ENCODE peak calls at places on chromosomes 2 and 18, in five cellular contexts. S, J, A, Q and D are unnamed samples.
A peak's percentile ranks its signal among the peaks of the same experiment; 100 is the strongest.

GRCh38 chr2:182324665-182325064 is 102.2 kb downstream of the PDE1A start:
- DNase-seq in A (no peak), Q (peak; percentile 53), J (peak; percentile 15), S (peak; percentile 42), D (peak; percentile 32)

GRCh38 chr2:11744631-11745394 is 1.6 kb upstream of the LPIN1 start:
- DNase-seq in S (peak; percentile 65), Q (peak; percentile 52), A (no peak), J (peak; percentile 72), D (peak; percentile 60)

GRCh38 chr2:168075446-168075845 is 171.9 kb downstream of the STK39 start:
- DNase-seq in Q (no peak), S (peak; percentile 24), A (no peak), J (peak; percentile 74), D (no peak)

GRCh38 chr2:129396980-129397599 is 582.4 kb upstream of the RAB6C start:
- DNase-seq in J (peak; percentile 1), A (no peak), Q (peak; percentile 53), S (peak; percentile 11), D (no peak)

GRCh38 chr2:241774419-241775222 is 2.0 kb upstream of the GAL3ST2 start:
- DNase-seq in A (peak; percentile 4), Q (peak; percentile 60), S (peak; percentile 77), J (peak; percentile 86), D (peak; percentile 66)

GRCh38 chr2:15595342-15595905 is 3.8 kb downstream of the DDX1 start:
- DNase-seq in J (no peak), S (no peak), Q (no peak), A (no peak), D (no peak)

GRCh38 chr18:27996792-27997191 is 180.1 kb downstream of the CDH2 start:
- DNase-seq in J (peak; percentile 59), A (no peak), Q (peak; percentile 36), S (peak; percentile 56), D (peak; percentile 41)

GRCh38 chr18:62781262-62781661 is 65.9 kb downstream of the PHLPP1 start:
- DNase-seq in J (no peak), Q (no peak), A (no peak), S (no peak), D (no peak)

GRCh38 chr2:38526195-38526594 is 76.5 kb downstream of the HNRNPLL start:
- DNase-seq in J (peak; percentile 81), Q (peak; percentile 86), S (peak; percentile 71), A (no peak), D (peak; percentile 77)

GRCh38 chr2:11097988-11098387 is 57.3 kb upstream of the SLC66A3 start:
- DNase-seq in A (no peak), Q (no peak), S (no peak), J (no peak), D (no peak)

GRCh38 chr2:230230087-230230486 is 4.6 kb downstream of the SP140 start:
- DNase-seq in J (peak; percentile 73), S (peak; percentile 64), Q (peak; percentile 64), A (no peak), D (peak; percentile 20)

GRCh38 chr2:23769364-23769763 is 157.6 kb downstream of the ATAD2B start:
- DNase-seq in Q (no peak), J (peak; percentile 16), A (no peak), S (no peak), D (no peak)

GRCh38 chr2:61177727-61178549 is 15.9 kb downstream of the C2orf74 start:
- DNase-seq in J (peak; percentile 43), S (peak; percentile 33), A (no peak), Q (peak; percentile 42), D (peak; percentile 27)

GRCh38 chr2:148048475-148049221 is 27.8 kb downstream of the MBD5 start:
- DNase-seq in S (peak; percentile 3), A (no peak), Q (peak; percentile 18), J (no peak), D (no peak)

GRCh38 chr2:10028988-10029874 is 14.1 kb upstream of the KLF11 start:
- DNase-seq in S (no peak), Q (no peak), A (no peak), J (no peak), D (no peak)

GRCh38 chr2:70305531-70305930 is 3.7 kb upstream of the FAM136A start:
- DNase-seq in S (no peak), J (no peak), Q (no peak), A (no peak), D (no peak)

GRCh38 chr2:42762155-42762554 is 1.8 kb downstream of the OXER1 start:
- DNase-seq in S (no peak), J (no peak), A (no peak), Q (no peak), D (no peak)

GRCh38 chr2:9771481-9772017 is 71.7 kb upstream of the TAF1B start:
- DNase-seq in A (no peak), S (peak; percentile 83), Q (peak; percentile 77), J (peak; percentile 58), D (peak; percentile 76)

GRCh38 chr2:238379096-238379810 is 47.5 kb upstream of the ASB1 start:
- DNase-seq in Q (peak; percentile 74), S (peak; percentile 28), A (no peak), J (peak; percentile 60), D (peak; percentile 69)

GRCh38 chr2:133568172-133568571 is at the start of gene NCKAP5:
- DNase-seq in J (peak; percentile 28), Q (peak; percentile 47), A (no peak), S (peak; percentile 67), D (peak; percentile 59)

GRCh38 chr2:28613616-28614501 is 118.0 kb downstream of the PLB1 start:
- DNase-seq in J (peak; percentile 48), A (no peak), S (peak; percentile 90), Q (no peak), D (no peak)

GRCh38 chr18:70154591-70155194 is 50.8 kb downstream of the RTTN start:
- DNase-seq in A (peak; percentile 81), S (peak; percentile 75), J (peak; percentile 86), Q (peak; percentile 67), D (peak; percentile 10)

GRCh38 chr2:67399831-67400489 is 2.8 kb downstream of the ETAA1 start:
- DNase-seq in Q (peak; percentile 64), S (peak; percentile 59), J (peak; percentile 59), A (no peak), D (peak; percentile 66)

GRCh38 chr2:123500346-123500745 is 524.7 kb upstream of the CNTNAP5 start:
- DNase-seq in Q (no peak), J (no peak), S (no peak), A (no peak), D (no peak)

DNA sequence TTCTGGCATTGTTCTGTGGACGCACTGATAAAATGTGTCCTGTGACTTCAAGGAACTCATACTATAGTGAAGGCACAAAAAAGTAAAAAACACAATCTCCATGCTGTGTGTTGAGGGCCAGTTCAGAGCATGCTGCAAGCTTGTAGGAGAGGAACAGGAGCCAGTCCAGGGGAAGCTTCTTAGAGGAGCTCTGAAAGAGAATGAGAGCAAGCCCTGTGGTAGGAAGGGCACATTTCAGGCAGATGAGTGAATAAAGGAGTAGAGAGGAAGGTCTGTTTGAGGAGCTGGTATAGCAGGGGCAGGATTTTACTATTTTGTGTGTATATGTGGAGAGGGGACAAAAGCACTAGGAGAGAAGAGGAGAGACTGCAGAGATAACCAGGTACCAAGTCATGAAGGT is 478.3 kb downstream of the ZEB2 start:
- DNase-seq in S (no peak), Q (no peak), J (no peak), A (no peak), D (no peak)
- H3K4me3 ChIP-seq in S (no peak overlapping the region), Q (no peak overlapping the region), J (no peak overlapping the region), A (no peak overlapping the region), D (no peak overlapping the region)

GRCh38 chr18:74331404-74331803 is 15.8 kb downstream of the C18orf63 start:
- DNase-seq in S (peak; percentile 64), Q (peak; percentile 80), A (peak; percentile 5), J (peak; percentile 80), D (peak; percentile 63)
- TF ChIP-seq CTCF in S (peak; percentile 54), Q (peak; percentile 67), A (peak; percentile 69), J (peak; percentile 70), D (peak; percentile 55)

DNA sequence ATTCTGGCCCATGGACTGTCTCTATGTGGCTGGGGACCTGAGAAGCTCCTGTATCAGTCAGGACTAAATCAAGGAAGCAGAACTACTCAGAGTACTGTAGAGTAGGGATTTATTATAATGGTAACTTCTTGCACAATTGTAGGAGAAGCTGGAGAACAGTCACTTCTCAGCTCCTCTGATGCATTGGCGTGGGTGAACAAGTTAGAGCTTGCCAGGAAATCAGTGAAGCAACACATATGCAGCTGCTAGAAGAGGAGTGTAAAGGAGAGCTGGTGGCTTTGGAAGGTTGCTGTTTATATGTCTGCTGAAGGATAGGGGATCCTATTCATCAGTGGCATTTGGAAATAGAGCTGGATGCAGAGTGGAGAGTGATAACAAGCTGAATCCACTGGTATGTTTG is 215.5 kb upstream of the CWC22 start:
- DNase-seq in A (peak; percentile 44), J (peak; percentile 92), Q (peak; percentile 96), S (peak; percentile 94), D (peak; percentile 92)
- H3K4me3 ChIP-seq in A (no peak overlapping the region), J (no peak overlapping the region), Q (no peak overlapping the region), S (no peak overlapping the region), D (no peak overlapping the region)

GRCh38 chr2:207115715-207116364 is 49.9 kb downstream of the KLF7 start:
- DNase-seq in A (no peak), J (peak; percentile 74), Q (peak; percentile 64), S (peak; percentile 68), D (peak; percentile 46)
- TF ChIP-seq CTCF in A (peak; percentile 25), J (peak; percentile 15), Q (peak; percentile 28), S (peak; percentile 6), D (peak; percentile 32)

GRCh38 chr2:105853354-105854088 is 108.8 kb downstream of the NCK2 start:
- DNase-seq in Q (no peak), A (no peak), J (no peak), S (no peak), D (no peak)
- H3K4me3 ChIP-seq in Q (no peak overlapping the region), A (no peak overlapping the region), J (no peak overlapping the region), S (no peak overlapping the region), D (no peak overlapping the region)

GRCh38 chr2:26471278-26471677 is 6.6 kb downstream of the OTOF start:
- DNase-seq in Q (no peak), S (no peak), A (no peak), J (no peak), D (no peak)
- TF ChIP-seq CTCF in Q (no peak), S (no peak), A (no peak), J (no peak), D (no peak)